ENCODE peak calls at places on chromosomes 4 and X, in six cellular contexts. One of them, this sample, is unnamed.

GRCh38 chr4:38663021-38663800 is 788 bp upstream of the KLF3 start:
- DNase-seq in EL: no peak
- DNase-seq in lower leg skin: no peak
- DNase-seq in KG1: no peak
- DNase-seq in breast epithelium: no peak
- DNase-seq in MCF 10A: no peak
- DNase-seq in this sample: no peak

GRCh38 chr4:71187399-71188196 is 151.2 kb upstream of the SLC4A4 start:
- DNase-seq in breast epithelium: no peak
- DNase-seq in MCF 10A: no peak
- DNase-seq in KG1: peak; percentile 20
- DNase-seq in lower leg skin: peak; percentile 84
- DNase-seq in EL: peak; percentile 76
- DNase-seq in this sample: no peak

GRCh38 chr4:174815282-174815681 is 13.8 kb downstream of the GLRA3 start:
- DNase-seq in MCF 10A: no peak
- DNase-seq in EL: no peak
- DNase-seq in breast epithelium: no peak
- DNase-seq in lower leg skin: no peak
- DNase-seq in KG1: no peak
- DNase-seq in this sample: no peak

GRCh38 chr4:114281561-114281960 is 302.1 kb upstream of the ARSJ start:
- DNase-seq in KG1: no peak
- DNase-seq in MCF 10A: no peak
- DNase-seq in lower leg skin: no peak
- DNase-seq in breast epithelium: no peak
- DNase-seq in EL: peak; percentile 83
- DNase-seq in this sample: no peak

GRCh38 chrX:3145716-3146115 is 104.4 kb downstream of the ARSF start:
- DNase-seq in KG1: no peak
- DNase-seq in MCF 10A: no peak
- DNase-seq in EL: no peak
- DNase-seq in lower leg skin: no peak
- DNase-seq in breast epithelium: no peak
- DNase-seq in this sample: no peak

GRCh38 chr4:98642991-98643426 is 15.4 kb downstream of the TSPAN5 start:
- DNase-seq in lower leg skin: no peak
- DNase-seq in MCF 10A: peak; percentile 87
- DNase-seq in breast epithelium: no peak
- DNase-seq in EL: peak; percentile 75
- DNase-seq in KG1: no peak
- DNase-seq in this sample: no peak

GRCh38 chr4:130576218-130576617 is 1480.3 kb downstream of the C4orf33 start:
- DNase-seq in breast epithelium: no peak
- DNase-seq in EL: no peak
- DNase-seq in MCF 10A: no peak
- DNase-seq in lower leg skin: no peak
- DNase-seq in KG1: no peak
- DNase-seq in this sample: no peak

GRCh38 chr4:100882661-100883060 is 364.8 kb upstream of the EMCN start:
- DNase-seq in MCF 10A: no peak
- DNase-seq in breast epithelium: no peak
- DNase-seq in EL: no peak
- DNase-seq in KG1: no peak
- DNase-seq in lower leg skin: no peak
- DNase-seq in this sample: no peak

GRCh38 chr4:48795108-48795507 is 15.0 kb upstream of the FRYL start:
- DNase-seq in KG1: no peak
- DNase-seq in breast epithelium: no peak
- DNase-seq in MCF 10A: no peak
- DNase-seq in EL: no peak
- DNase-seq in lower leg skin: no peak
- DNase-seq in this sample: no peak

This sample was measured in CMK.